ENCODE peak calls at places on chromosomes 2 and 18, in five cellular contexts. One of them, this sample, is unnamed.

GRCh38 chr2:74188018-74188601 is 9.4 kb upstream of the MOB1A start:
- DNase-seq in activated CD8-positive, alpha-beta memory T cell treated with anti-CD3 and anti-CD28 coated beads for 1 hour: no peak
- DNase-seq in fibroblast of the aortic adventitia: peak; percentile 63
- DNase-seq in fibroblast of pulmonary artery: peak; percentile 59
- DNase-seq in NCI-H1417: no peak
- DNase-seq in this sample: peak; percentile 91

GRCh38 chr18:55907352-55908045 is 319.5 kb upstream of the TCF4 start:
- DNase-seq in NCI-H1417: no peak
- DNase-seq in fibroblast of the aortic adventitia: peak; percentile 48
- DNase-seq in activated CD8-positive, alpha-beta memory T cell treated with anti-CD3 and anti-CD28 coated beads for 1 hour: no peak
- DNase-seq in fibroblast of pulmonary artery: peak; percentile 13
- DNase-seq in this sample: peak; percentile 26

GRCh38 chr2:177501186-177501585 is 108.6 kb downstream of the AGPS start:
- DNase-seq in NCI-H1417: no peak
- DNase-seq in fibroblast of pulmonary artery: no peak
- DNase-seq in fibroblast of the aortic adventitia: no peak
- DNase-seq in activated CD8-positive, alpha-beta memory T cell treated with anti-CD3 and anti-CD28 coated beads for 1 hour: no peak
- DNase-seq in this sample: no peak

GRCh38 chr2:236971131-236971850 is 114.4 kb upstream of the COPS8 start:
- DNase-seq in fibroblast of the aortic adventitia: no peak
- DNase-seq in fibroblast of pulmonary artery: no peak
- DNase-seq in NCI-H1417: no peak
- DNase-seq in activated CD8-positive, alpha-beta memory T cell treated with anti-CD3 and anti-CD28 coated beads for 1 hour: no peak
- DNase-seq in this sample: peak; percentile 56

GRCh38 chr2:132911726-132912724 is 242.0 kb upstream of the LYPD1 start:
- DNase-seq in fibroblast of pulmonary artery: peak; percentile 39
- DNase-seq in activated CD8-positive, alpha-beta memory T cell treated with anti-CD3 and anti-CD28 coated beads for 1 hour: no peak
- DNase-seq in NCI-H1417: peak; percentile 3
- DNase-seq in fibroblast of the aortic adventitia: peak; percentile 66
- DNase-seq in this sample: no peak

GRCh38 chr2:118241128-118241527 is 152.9 kb downstream of the INSIG2 start:
- DNase-seq in fibroblast of pulmonary artery: no peak
- DNase-seq in activated CD8-positive, alpha-beta memory T cell treated with anti-CD3 and anti-CD28 coated beads for 1 hour: no peak
- DNase-seq in fibroblast of the aortic adventitia: no peak
- DNase-seq in NCI-H1417: no peak
- DNase-seq in this sample: no peak

GRCh38 chr18:58866261-58867232 is 1.9 kb downstream of the ZNF532 start:
- DNase-seq in fibroblast of pulmonary artery: peak; percentile 42
- DNase-seq in activated CD8-positive, alpha-beta memory T cell treated with anti-CD3 and anti-CD28 coated beads for 1 hour: no peak
- DNase-seq in fibroblast of the aortic adventitia: no peak
- DNase-seq in NCI-H1417: no peak
- DNase-seq in this sample: no peak

GRCh38 chr2:117832905-117833613 is 18.6 kb downstream of the DDX18 start:
- DNase-seq in activated CD8-positive, alpha-beta memory T cell treated with anti-CD3 and anti-CD28 coated beads for 1 hour: no peak
- DNase-seq in fibroblast of pulmonary artery: peak; percentile 56
- DNase-seq in fibroblast of the aortic adventitia: peak; percentile 34
- DNase-seq in NCI-H1417: no peak
- DNase-seq in this sample: peak; percentile 41

GRCh38 chr2:27901219-27901618 is 10.7 kb downstream of the BABAM2 start:
- DNase-seq in fibroblast of the aortic adventitia: no peak
- DNase-seq in fibroblast of pulmonary artery: no peak
- DNase-seq in NCI-H1417: no peak
- DNase-seq in activated CD8-positive, alpha-beta memory T cell treated with anti-CD3 and anti-CD28 coated beads for 1 hour: no peak
- DNase-seq in this sample: peak; percentile 55

GRCh38 chr2:44168684-44169154 is at the start of gene PPM1B:
- DNase-seq in activated CD8-positive, alpha-beta memory T cell treated with anti-CD3 and anti-CD28 coated beads for 1 hour: peak; percentile 99
- DNase-seq in fibroblast of the aortic adventitia: no peak
- DNase-seq in NCI-H1417: no peak
- DNase-seq in fibroblast of pulmonary artery: no peak
- DNase-seq in this sample: no peak

GRCh38 chr2:54669677-54670484 is 53.6 kb upstream of the EML6 start:
- DNase-seq in fibroblast of pulmonary artery: peak; percentile 93
- DNase-seq in NCI-H1417: no peak
- DNase-seq in fibroblast of the aortic adventitia: peak; percentile 81
- DNase-seq in activated CD8-positive, alpha-beta memory T cell treated with anti-CD3 and anti-CD28 coated beads for 1 hour: no peak
- DNase-seq in this sample: peak; percentile 87

GRCh38 chr2:55225481-55226020 is 6.5 kb downstream of the CLHC1 start:
- DNase-seq in activated CD8-positive, alpha-beta memory T cell treated with anti-CD3 and anti-CD28 coated beads for 1 hour: no peak
- DNase-seq in fibroblast of pulmonary artery: no peak
- DNase-seq in NCI-H1417: no peak
- DNase-seq in fibroblast of the aortic adventitia: no peak
- DNase-seq in this sample: no peak